ENCODE peak calls at places on chromosomes 7 and 10, in six cellular contexts. A is astrocyte of the spinal cord, N is mesendoderm, B is HFF-Myc, I is K562, V is thoracic aorta. F is an unnamed sample.

GRCh38 chr10:79068203-79068561 is 584 bp upstream of the ZMIZ1 start:
- DNase-seq in A (no peak), N (no peak), B (no peak), I (peak; percentile 52), V (no peak), F (peak; percentile 16)

GRCh38 chr7:2544541-2545188 is 10.7 kb downstream of the BRAT1 start:
- DNase-seq in A (no peak), N (no peak), B (no peak), I (no peak), V (no peak), F (no peak)

GRCh38 chr7:96126382-96126781 is 195.5 kb downstream of the SLC25A13 start:
- DNase-seq in A (no peak), N (no peak), B (no peak), I (no peak), V (no peak), F (no peak)

GRCh38 chr7:65846008-65846570 is 26.8 kb upstream of the VKORC1L1 start:
- DNase-seq in A (no peak), N (no peak), B (no peak), I (no peak), V (no peak), F (no peak)

GRCh38 chr7:15891151-15891842 is 204.8 kb upstream of the MEOX2 start:
- DNase-seq in A (peak; percentile 72), N (no peak), B (no peak), I (no peak), V (no peak), F (peak; percentile 56)

GRCh38 chr10:96850825-96851224 is 18.7 kb downstream of the LCOR start:
- DNase-seq in A (peak; percentile 89), N (peak; percentile 42), B (no peak), I (no peak), V (no peak), F (peak; percentile 97)

GRCh38 chr10:21526184-21526951 is 886 bp upstream of the SKIDA1 start:
- DNase-seq in A (peak; percentile 91), N (peak; percentile 93), B (no peak), I (no peak), V (peak; percentile 38), F (peak; percentile 85)

GRCh38 chr7:55794527-55794926 is 68.0 kb downstream of the SEPTIN14 start:
- DNase-seq in A (no peak), N (no peak), B (no peak), I (no peak), V (no peak), F (no peak)

GRCh38 chr10:132588301-132589013 is 50.9 kb downstream of the INPP5A start:
- DNase-seq in A (no peak), N (no peak), B (no peak), I (no peak), V (no peak), F (peak; percentile 16)

GRCh38 chr10:73591935-73592699 is 975 bp upstream of the USP54 start:
- DNase-seq in A (peak; percentile 64), N (peak; percentile 98), B (no peak), I (peak; percentile 71), V (no peak), F (peak; percentile 79)

GRCh38 chr7:42494722-42495121 is 257.7 kb upstream of the GLI3 start:
- DNase-seq in A (no peak), N (no peak), B (no peak), I (no peak), V (no peak), F (peak; percentile 8)

GRCh38 chr10:1180836-1181235 is 124.7 kb downstream of the WDR37 start:
- DNase-seq in A (no peak), N (peak; percentile 54), B (no peak), I (no peak), V (no peak), F (no peak)

GRCh38 chr7:116782177-116782711 is 80.1 kb upstream of the CAPZA2 start:
- DNase-seq in A (peak; percentile 94), N (peak; percentile 76), B (no peak), I (no peak), V (no peak), F (peak; percentile 92)

GRCh38 chr7:123715793-123716192 is 33.0 kb downstream of the WASL start:
- DNase-seq in A (no peak), N (no peak), B (no peak), I (no peak), V (no peak), F (no peak)

GRCh38 chr7:14858866-14859265 is 43.7 kb downstream of the DGKB start:
- DNase-seq in A (no peak), N (no peak), B (no peak), I (no peak), V (no peak), F (no peak)

GRCh38 chr7:435518-436366 is 83.9 kb downstream of the PDGFA start:
- DNase-seq in A (peak; percentile 8), N (no peak), B (no peak), I (no peak), V (no peak), F (no peak)

GRCh38 chr7:4797858-4798705 is 22.7 kb downstream of the AP5Z1 start:
- DNase-seq in A (peak; percentile 23), N (peak; percentile 67), B (no peak), I (peak; percentile 83), V (no peak), F (peak; percentile 33)

GRCh38 chr10:133151528-133151927 is 8.5 kb upstream of the KNDC1 start:
- DNase-seq in A (no peak), N (peak; percentile 89), B (no peak), I (no peak), V (no peak), F (no peak)

GRCh38 chr10:74824184-74825032 is 2.0 kb upstream of the KAT6B start:
- DNase-seq in A (no peak), N (no peak), B (no peak), I (no peak), V (no peak), F (no peak)

GRCh38 chr10:126857178-126857806 is 47.9 kb upstream of the DOCK1 start:
- DNase-seq in A (no peak), N (no peak), B (no peak), I (no peak), V (no peak), F (no peak)

GRCh38 chr7:112157072-112157471 is 49.1 kb downstream of the DOCK4 start:
- DNase-seq in A (peak; percentile 93), N (no peak), B (no peak), I (no peak), V (no peak), F (peak; percentile 88)

GRCh38 chr7:130875265-130875741 is 141.3 kb upstream of the KLF14 start:
- DNase-seq in A (no peak), N (peak; percentile 77), B (no peak), I (peak; percentile 93), V (no peak), F (peak; percentile 70)

GRCh38 chr7:105935250-105935649 is 27.8 kb upstream of the CDHR3 start:
- DNase-seq in A (no peak), N (no peak), B (no peak), I (no peak), V (no peak), F (no peak)

GRCh38 chr10:73094249-73094850 is 2.3 kb downstream of the P4HA1 start:
- DNase-seq in A (peak; percentile 35), N (no peak), B (no peak), I (no peak), V (no peak), F (peak; percentile 42)

GRCh38 chr10:119479048-119479394 is 63.5 kb downstream of the RGS10 start:
- DNase-seq in A (no peak), N (peak; percentile 10), B (no peak), I (no peak), V (no peak), F (no peak)

GRCh38 chr7:17371656-17372524 is 73.4 kb downstream of the AHR start:
- DNase-seq in A (peak; percentile 97), N (peak; percentile 75), B (peak; percentile 85), I (no peak), V (no peak), F (peak; percentile 97)

GRCh38 chr7:13117103-13117502 is 429.7 kb downstream of the ARL4A start:
- DNase-seq in A (peak; percentile 35), N (peak; percentile 18), B (no peak), I (no peak), V (no peak), F (peak; percentile 63)

GRCh38 chr7:111678281-111678680 is 116.0 kb upstream of the IMMP2L start:
- DNase-seq in A (peak; percentile 44), N (no peak), B (no peak), I (no peak), V (no peak), F (peak; percentile 61)

GRCh38 chr7:142478479-142479220 is 220.8 kb upstream of the PRSS58 start:
- DNase-seq in A (peak; percentile 62), N (peak; percentile 70), B (peak; percentile 41), I (peak; percentile 70), V (no peak), F (peak; percentile 80)

GRCh38 chr10:101043356-101043707 is 12.3 kb downstream of the SFXN3 start:
- DNase-seq in A (no peak), N (no peak), B (no peak), I (no peak), V (no peak), F (no peak)
- H3K4me3 ChIP-seq in A (peak overlapping the region; percentile 57), N (peak overlapping the region; percentile 64), B (peak overlapping the region; percentile 55), I (peak overlapping the region; percentile 44), V (peak overlapping the region; percentile 78), F (peak overlapping the region; percentile 77)

GRCh38 chr7:11193131-11193867 is 219.6 kb downstream of the PHF14 start:
- DNase-seq in A (peak; percentile 45), N (peak; percentile 89), B (no peak), I (no peak), V (no peak), F (peak; percentile 37)
- H3K4me3 ChIP-seq in A (peak overlapping the region; percentile 29), N (no peak overlapping the region), B (peak overlapping the region; percentile 44), I (no peak overlapping the region), V (peak overlapping the region; percentile 65), F (peak overlapping the region; percentile 63)

GRCh38 chr7:103704701-103705100 is 258.7 kb upstream of the SLC26A5 start:
- DNase-seq in A (no peak), N (no peak), B (no peak), I (no peak), V (no peak), F (no peak)

GRCh38 chr7:103705542-103705941 is 259.5 kb upstream of the SLC26A5 start:
- DNase-seq in A (no peak), N (no peak), B (no peak), I (no peak), V (no peak), F (no peak)

GRCh38 chr7:103702454-103702853 is 256.4 kb upstream of the SLC26A5 start:
- DNase-seq in A (no peak), N (no peak), B (no peak), I (no peak), V (no peak), F (no peak)

GRCh38 chr7:103706805-103707204 is 260.8 kb upstream of the SLC26A5 start:
- DNase-seq in A (no peak), N (no peak), B (no peak), I (no peak), V (no peak), F (no peak)

DNA sequence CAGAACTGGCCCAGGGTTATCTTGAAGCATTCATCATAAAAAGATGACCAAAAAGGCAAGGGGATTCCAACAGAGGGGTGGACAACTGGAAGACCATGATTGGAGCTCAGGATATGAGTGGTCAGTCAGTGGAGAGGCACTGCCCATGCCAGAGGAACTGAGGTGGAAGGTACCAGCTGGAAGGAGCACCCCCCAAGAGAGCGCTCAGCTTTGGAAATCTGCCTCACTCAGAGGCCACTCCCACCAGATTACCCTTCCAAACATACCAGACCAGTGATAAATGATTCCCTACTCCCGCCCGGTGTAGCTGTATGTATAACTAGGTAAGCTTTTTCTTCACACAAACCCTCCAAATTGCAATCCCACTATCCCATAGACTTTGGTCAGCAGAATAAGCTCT is 257.0 kb upstream of the SLC26A5 start:
- DNase-seq in A (no peak), N (no peak), B (no peak), I (no peak), V (no peak), F (no peak)
- H3K4me3 ChIP-seq in A (no peak overlapping the region), N (no peak overlapping the region), B (no peak overlapping the region), I (no peak overlapping the region), V (no peak overlapping the region), F (no peak overlapping the region)

GRCh38 chr7:128031901-128032604 is 816 bp upstream of the LRRC4 start:
- DNase-seq in A (peak; percentile 87), N (peak; percentile 86), B (peak; percentile 56), I (no peak), V (no peak), F (peak; percentile 93)
- H3K4me3 ChIP-seq in A (peak overlapping the region; percentile 16), N (peak overlapping the region; percentile 2), B (peak overlapping the region; percentile 26), I (no peak overlapping the region), V (peak overlapping the region; percentile 66), F (peak overlapping the region; percentile 58)

F was measured in choroid plexus epithelial cell.